ENCODE peak calls at places on chromosome 2, in seven cellular contexts. B, Y, H, X, Z, Q and M are unnamed samples.
A peak's percentile ranks its signal among the peaks of the same experiment; 100 is the strongest.

GRCh38 chr2:202034249-202035088 is 814 bp downstream of the FZD7 start:
- DNase-seq in B (no peak), Y (no peak), H (peak; percentile 65), X (peak; percentile 59), Z (no peak), Q (peak; percentile 26), M (peak; percentile 58)

GRCh38 chr2:187993516-187993915 is 298.2 kb upstream of the GULP1 start:
- DNase-seq in B (no peak), Y (peak; percentile 54), H (peak; percentile 14), X (no peak), Z (no peak), Q (no peak), M (no peak)

GRCh38 chr2:202871161-202872141 is at the start of gene ICA1L:
- DNase-seq in B (peak; percentile 15), Y (peak; percentile 49), H (peak; percentile 87), X (peak; percentile 81), Z (peak; percentile 15), Q (peak; percentile 61), M (peak; percentile 85)

GRCh38 chr2:25252291-25253152 is 84.1 kb upstream of the POMC start:
- DNase-seq in B (peak; percentile 92), Y (peak; percentile 14), H (peak; percentile 73), X (peak; percentile 87), Z (no peak), Q (peak; percentile 67), M (peak; percentile 91)

GRCh38 chr2:200796561-200796960 is 15.1 kb upstream of the BZW1 start:
- DNase-seq in B (no peak), Y (no peak), H (no peak), X (no peak), Z (no peak), Q (no peak), M (no peak)

GRCh38 chr2:128473175-128474013 is 154.7 kb upstream of the HS6ST1 start:
- DNase-seq in B (no peak), Y (peak; percentile 62), H (peak; percentile 59), X (no peak), Z (no peak), Q (no peak), M (peak; percentile 51)

GRCh38 chr2:46164581-46165301 is 132.5 kb upstream of the EPAS1 start:
- DNase-seq in B (no peak), Y (peak; percentile 96), H (peak; percentile 96), X (peak; percentile 84), Z (peak; percentile 75), Q (peak; percentile 95), M (no peak)

GRCh38 chr2:94985636-94986035 is 39.9 kb upstream of the MAL start:
- DNase-seq in B (no peak), Y (no peak), H (no peak), X (no peak), Z (no peak), Q (no peak), M (no peak)

GRCh38 chr2:23433282-23433681 is 48.3 kb downstream of the KLHL29 start:
- DNase-seq in B (no peak), Y (no peak), H (no peak), X (no peak), Z (no peak), Q (no peak), M (no peak)

GRCh38 chr2:74548919-74549684 is 4.6 kb downstream of the LOXL3 start:
- DNase-seq in B (no peak), Y (peak; percentile 46), H (peak; percentile 90), X (peak; percentile 75), Z (no peak), Q (no peak), M (peak; percentile 43)

GRCh38 chr2:127593228-127594115 is 52.5 kb upstream of the GPR17 start:
- DNase-seq in B (no peak), Y (no peak), H (no peak), X (no peak), Z (no peak), Q (no peak), M (no peak)

GRCh38 chr2:175234153-175234552 is 52.6 kb upstream of the ATP5MC3 start:
- DNase-seq in B (no peak), Y (no peak), H (no peak), X (no peak), Z (no peak), Q (no peak), M (no peak)

GRCh38 chr2:45012733-45013132 is 3.5 kb upstream of the SIX2 start:
- DNase-seq in B (no peak), Y (no peak), H (no peak), X (no peak), Z (no peak), Q (no peak), M (no peak)

DNA sequence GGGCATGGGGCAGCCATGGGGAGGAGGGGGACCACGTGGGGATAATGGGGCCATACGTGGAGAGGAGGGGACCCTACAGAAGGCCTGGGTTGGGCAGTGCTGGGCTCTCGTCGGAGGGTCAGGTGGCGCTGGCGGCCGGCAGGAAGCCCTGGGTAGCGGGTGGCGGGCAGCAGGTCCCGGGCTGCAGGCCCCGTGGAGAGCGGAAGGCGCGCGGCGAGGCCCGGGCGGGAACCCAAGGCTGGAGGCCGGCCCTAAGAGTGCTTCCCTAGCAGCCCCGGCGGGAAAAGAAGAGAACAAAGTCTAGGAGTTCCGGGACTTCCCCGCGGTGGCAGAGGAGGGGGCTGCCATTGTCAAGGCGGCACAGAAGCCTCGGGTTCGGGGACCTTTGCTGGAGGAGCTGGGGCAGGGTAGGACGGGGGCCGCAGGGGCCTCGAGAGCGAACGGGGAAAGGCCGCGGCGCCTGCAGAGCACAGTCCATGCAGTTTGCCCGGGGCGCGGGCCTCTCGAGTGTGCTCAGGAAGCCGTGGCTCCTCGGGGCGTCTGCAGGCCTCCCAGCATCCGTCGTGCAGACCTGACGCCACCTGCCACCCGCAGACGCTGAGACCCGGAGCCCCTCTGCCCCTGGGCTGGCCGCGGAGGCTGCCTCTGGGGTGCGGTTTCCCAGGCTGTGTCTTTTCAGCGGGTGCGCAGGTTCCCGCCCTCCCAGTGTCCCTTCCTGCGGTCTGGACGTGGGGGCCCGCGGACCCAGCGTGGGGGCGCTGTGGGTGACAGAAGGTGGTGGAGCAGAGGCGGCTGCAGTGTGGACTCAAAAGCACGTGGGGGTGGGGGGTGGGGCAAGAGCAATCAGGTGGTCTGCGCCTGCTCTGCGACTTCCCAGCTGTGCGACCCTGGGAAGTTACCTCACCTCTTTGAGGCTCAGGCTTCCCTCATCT is 19.4 kb upstream of the NCL start:
- DNase-seq in B (no peak), Y (no peak), H (no peak), X (peak; percentile 58), Z (no peak), Q (no peak), M (peak; percentile 17)
- H3K4me3 ChIP-seq in B (no peak overlapping the region), Y (no peak overlapping the region), H (peak overlapping the region; percentile 76), X (peak overlapping the region; percentile 42), Z (peak overlapping the region; percentile 78), Q (peak overlapping the region; percentile 38), M (no peak overlapping the region)

DNA sequence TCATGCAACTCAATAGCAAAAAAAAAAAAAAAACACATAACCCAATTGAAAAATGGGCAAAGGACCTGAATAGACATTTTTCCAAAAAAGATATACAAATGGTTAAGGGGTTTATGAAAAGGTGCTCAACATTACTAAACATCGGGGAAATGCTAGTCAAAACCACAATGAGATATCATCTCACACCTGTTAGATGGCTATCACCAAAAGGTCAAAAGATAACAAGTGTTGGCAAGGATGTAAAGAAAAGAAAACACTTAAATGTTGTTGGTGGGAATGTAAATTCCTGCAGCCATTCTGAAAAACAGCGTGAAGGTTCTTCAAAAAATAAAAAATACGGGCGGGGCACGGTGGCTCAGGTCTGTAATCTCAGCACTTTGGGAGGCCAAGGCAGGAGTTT is 112.4 kb upstream of the CAB39 start:
- DNase-seq in B (no peak), Y (no peak), H (no peak), X (no peak), Z (no peak), Q (no peak), M (no peak)
- H3K4me1 ChIP-seq in B (no peaks in the 10 kb centered on the region), Y (no peaks in the 10 kb centered on the region), H (no peaks in the 10 kb centered on the region), X (no peaks in the 10 kb centered on the region), Z (no peaks in the 10 kb centered on the region), Q (no peaks in the 10 kb centered on the region), M (no peaks in the 10 kb centered on the region)

DNA sequence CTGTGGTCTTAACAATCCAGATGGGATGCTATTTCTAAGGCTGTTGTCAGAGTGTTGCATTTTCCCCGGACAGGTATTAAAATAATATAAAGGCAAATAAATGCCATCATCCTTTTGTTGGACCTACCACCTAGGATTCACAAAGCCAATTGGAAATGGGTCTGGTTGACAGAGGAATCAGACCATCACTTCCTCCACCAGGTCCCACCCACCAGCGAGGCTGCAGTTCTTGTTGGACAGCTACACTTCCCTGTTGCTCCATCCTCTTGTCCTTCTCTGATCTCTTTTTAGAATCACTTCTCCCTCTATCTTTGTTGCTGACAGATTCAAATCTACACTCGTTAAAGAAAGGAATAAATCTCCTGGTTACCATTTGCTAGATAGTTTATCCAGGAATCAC is 1.1 kb downstream of the TMEM169 start:
- DNase-seq in B (no peak), Y (peak; percentile 9), H (no peak), X (no peak), Z (no peak), Q (no peak), M (peak; percentile 51)
- H3K4me3 ChIP-seq in B (peak overlapping the region; percentile 93), Y (no peak overlapping the region), H (no peak overlapping the region), X (no peak overlapping the region), Z (no peak overlapping the region), Q (no peak overlapping the region), M (peak overlapping the region; percentile 97)

GRCh38 chr2:8120979-8121825 is 560.7 kb upstream of the ID2 start:
- DNase-seq in B (no peak), Y (peak; percentile 35), H (peak; percentile 67), X (no peak), Z (no peak), Q (no peak), M (no peak)

GRCh38 chr2:8125741-8126691 is 555.8 kb upstream of the ID2 start:
- DNase-seq in B (no peak), Y (peak; percentile 21), H (no peak), X (no peak), Z (no peak), Q (no peak), M (no peak)

GRCh38 chr2:8121826-8122505 is 559.9 kb upstream of the ID2 start:
- DNase-seq in B (no peak), Y (peak; percentile 22), H (peak; percentile 41), X (no peak), Z (no peak), Q (no peak), M (no peak)

GRCh38 chr2:8122506-8122898 is 559.4 kb upstream of the ID2 start:
- DNase-seq in B (no peak), Y (no peak), H (no peak), X (no peak), Z (no peak), Q (no peak), M (no peak)

DNA sequence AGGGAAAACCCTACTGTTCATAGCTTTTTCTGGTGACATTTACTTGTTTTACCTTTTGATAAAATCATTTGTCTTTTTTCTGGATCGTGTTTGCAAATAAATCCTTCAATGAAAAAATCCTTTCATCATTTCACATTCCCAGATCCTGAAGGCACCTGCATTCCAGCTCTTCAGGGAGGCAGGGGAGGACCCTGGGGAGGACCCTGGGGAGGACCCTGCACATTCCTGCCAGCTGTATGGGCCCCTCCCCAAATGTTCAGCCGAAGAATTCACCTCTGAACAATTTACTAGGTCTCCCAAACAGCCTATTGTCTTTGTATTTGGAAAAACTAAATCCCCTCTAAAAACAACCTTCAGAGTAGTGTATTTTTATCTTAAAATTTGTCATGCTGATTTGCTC is 558.4 kb upstream of the ID2 start:
- DNase-seq in B (no peak), Y (no peak), H (no peak), X (no peak), Z (no peak), Q (no peak), M (no peak)
- H3K4me1 ChIP-seq in B (no peaks in the 10 kb centered on the region), Y (peaks cover 17% of the 10 kb centered on the region), H (peaks cover 52% of the 10 kb centered on the region), X (peaks cover 13% of the 10 kb centered on the region), Z (peaks cover 7% of the 10 kb centered on the region), Q (no peaks in the 10 kb centered on the region), M (no peaks in the 10 kb centered on the region)